ENCODE peak calls at places on chromosomes 7 and 10, in eight cellular contexts. R, Z, B, A, C, X, D and G are unnamed samples.

GRCh38 chr10:77274046-77274795 is 363.4 kb downstream of the KCNMA1 start:
- DNase-seq in R (no peak), X (no peak), C (no peak), Z (no peak), D (no peak), B (no peak), A (no peak), G (no peak)

GRCh38 chr10:74244097-74244685 is 93.2 kb downstream of the ADK start:
- DNase-seq in X (no peak), B (no peak), D (no peak), Z (peak; percentile 71), A (no peak), C (no peak), R (no peak), G (no peak)

GRCh38 chr7:91043181-91043580 is 221.1 kb upstream of the FZD1 start:
- DNase-seq in A (no peak), C (no peak), Z (no peak), R (no peak), B (no peak), X (no peak), D (no peak), G (no peak)

GRCh38 chr7:32150589-32150988 is 80.4 kb upstream of the PDE1C start:
- DNase-seq in Z (no peak), B (no peak), C (no peak), X (no peak), D (no peak), A (no peak), R (no peak), G (no peak)

GRCh38 chr7:40541336-40541735 is 406.5 kb downstream of the SUGCT start:
- DNase-seq in X (no peak), B (no peak), C (no peak), R (no peak), Z (no peak), D (no peak), A (no peak), G (no peak)

GRCh38 chr7:99331002-99331401 is 5.3 kb downstream of the ARPC1A start:
- DNase-seq in C (no peak), D (no peak), X (no peak), R (no peak), Z (no peak), B (no peak), A (peak; percentile 41), G (no peak)

GRCh38 chr7:31651800-31652326 is 35.2 kb upstream of the PPP1R17 start:
- DNase-seq in R (no peak), A (no peak), B (no peak), C (no peak), X (no peak), Z (no peak), D (no peak), G (no peak)

GRCh38 chr10:119268871-119269506 is 61.6 kb downstream of the GRK5 start:
- DNase-seq in A (no peak), Z (no peak), X (no peak), B (no peak), C (no peak), R (no peak), D (no peak), G (no peak)

GRCh38 chr10:72087392-72087968 is 871 bp downstream of the SPOCK2 start:
- DNase-seq in R (no peak), Z (no peak), D (no peak), C (no peak), B (no peak), A (peak; percentile 51), X (peak; percentile 39), G (no peak)

GRCh38 chr7:150715293-150715692 is 1.1 kb upstream of the GIMAP1 start:
- DNase-seq in X (no peak), C (no peak), B (no peak), Z (no peak), R (no peak), D (no peak), A (no peak), G (no peak)

GRCh38 chr7:157389951-157390730 is 53.3 kb downstream of the DNAJB6 start:
- DNase-seq in A (peak; percentile 55), D (no peak), B (no peak), Z (no peak), X (no peak), C (no peak), R (no peak), G (peak; percentile 55)

GRCh38 chr10:97538401-97538800 is 34.2 kb upstream of the ANKRD2 start:
- DNase-seq in B (no peak), R (no peak), X (no peak), D (no peak), A (no peak), Z (no peak), C (no peak), G (no peak)

GRCh38 chr7:6272481-6273323 is at the start of gene CYTH3:
- DNase-seq in A (peak; percentile 82), D (peak; percentile 71), C (peak; percentile 81), B (peak; percentile 93), R (peak; percentile 73), Z (peak; percentile 83), X (peak; percentile 87), G (peak; percentile 91)

GRCh38 chr10:43689618-43689954 is 40.9 kb upstream of the ZNF32 start:
- DNase-seq in X (peak; percentile 61), A (peak; percentile 73), C (peak; percentile 60), R (peak; percentile 35), Z (peak; percentile 15), B (peak; percentile 78), D (peak; percentile 73), G (no peak)

GRCh38 chr7:112782498-112782897 is 7.7 kb downstream of the TMEM168 start:
- DNase-seq in B (no peak), D (no peak), C (no peak), R (no peak), X (no peak), Z (no peak), A (no peak), G (no peak)

GRCh38 chr10:15720635-15721310 is 1.1 kb upstream of the ITGA8 start:
- DNase-seq in B (no peak), D (no peak), C (no peak), R (peak; percentile 35), X (no peak), A (no peak), Z (no peak), G (no peak)

GRCh38 chr10:15718495-15719061 is 1.1 kb downstream of the ITGA8 start:
- DNase-seq in X (no peak), Z (no peak), R (no peak), C (no peak), B (peak; percentile 28), A (no peak), D (no peak), G (no peak)

GRCh38 chr10:15719899-15720634 is at the start of gene ITGA8:
- DNase-seq in B (peak; percentile 61), R (peak; percentile 53), D (no peak), A (peak; percentile 63), C (no peak), X (peak; percentile 47), Z (peak; percentile 40), G (peak; percentile 70)

GRCh38 chr10:15715619-15716227 is 4.0 kb downstream of the ITGA8 start:
- DNase-seq in Z (peak; percentile 35), X (no peak), D (no peak), R (peak; percentile 39), A (no peak), C (no peak), B (no peak), G (no peak)

GRCh38 chr10:15719062-15719898 is 442 bp downstream of the ITGA8 start:
- DNase-seq in R (peak; percentile 34), D (no peak), X (peak; percentile 27), Z (peak; percentile 5), C (no peak), B (peak; percentile 28), A (peak; percentile 56), G (peak; percentile 69)
- TF ChIP-seq CTCF in R (no peak), D (no peak), X (no peak), Z (no peak), C (no peak), B (no peak), A (no peak), G (no peak)

GRCh38 chr10:124125305-124126116 is 32.1 kb upstream of the CHST15 start:
- DNase-seq in X (no peak), D (no peak), A (no peak), B (no peak), Z (peak; percentile 12), R (no peak), C (no peak), G (no peak)
- TF ChIP-seq CTCF in X (peak; percentile 10), D (no peak), A (peak; percentile 11), B (no peak), Z (peak; percentile 44), R (peak; percentile 50), C (peak; percentile 24), G (peak; percentile 68)

GRCh38 chr10:52777414-52777813 is 4.8 kb upstream of the MBL2 start:
- DNase-seq in Z (no peak), D (no peak), B (no peak), A (no peak), C (no peak), R (no peak), X (no peak), G (no peak)

GRCh38 chr10:52779541-52780390 is 7.2 kb upstream of the MBL2 start:
- DNase-seq in Z (peak; percentile 70), B (peak; percentile 75), D (peak; percentile 35), A (peak; percentile 83), X (peak; percentile 54), R (peak; percentile 49), C (peak; percentile 42), G (peak; percentile 86)

GRCh38 chr10:52780391-52781155 is 8.0 kb upstream of the MBL2 start:
- DNase-seq in A (no peak), C (no peak), Z (no peak), D (no peak), B (no peak), X (no peak), R (no peak), G (no peak)

GRCh38 chr10:52776471-52776903 is 3.9 kb upstream of the MBL2 start:
- DNase-seq in C (no peak), X (no peak), D (no peak), A (no peak), R (no peak), Z (no peak), B (no peak), G (no peak)

GRCh38 chr10:52778511-52779392 is 6.2 kb upstream of the MBL2 start:
- DNase-seq in X (no peak), R (peak; percentile 12), A (no peak), D (no peak), B (no peak), C (no peak), Z (peak; percentile 54), G (no peak)
- TF ChIP-seq CTCF in X (no peak), R (peak; percentile 47), A (no peak), D (no peak), B (no peak), C (no peak), Z (peak; percentile 68), G (peak; percentile 48)

DNA sequence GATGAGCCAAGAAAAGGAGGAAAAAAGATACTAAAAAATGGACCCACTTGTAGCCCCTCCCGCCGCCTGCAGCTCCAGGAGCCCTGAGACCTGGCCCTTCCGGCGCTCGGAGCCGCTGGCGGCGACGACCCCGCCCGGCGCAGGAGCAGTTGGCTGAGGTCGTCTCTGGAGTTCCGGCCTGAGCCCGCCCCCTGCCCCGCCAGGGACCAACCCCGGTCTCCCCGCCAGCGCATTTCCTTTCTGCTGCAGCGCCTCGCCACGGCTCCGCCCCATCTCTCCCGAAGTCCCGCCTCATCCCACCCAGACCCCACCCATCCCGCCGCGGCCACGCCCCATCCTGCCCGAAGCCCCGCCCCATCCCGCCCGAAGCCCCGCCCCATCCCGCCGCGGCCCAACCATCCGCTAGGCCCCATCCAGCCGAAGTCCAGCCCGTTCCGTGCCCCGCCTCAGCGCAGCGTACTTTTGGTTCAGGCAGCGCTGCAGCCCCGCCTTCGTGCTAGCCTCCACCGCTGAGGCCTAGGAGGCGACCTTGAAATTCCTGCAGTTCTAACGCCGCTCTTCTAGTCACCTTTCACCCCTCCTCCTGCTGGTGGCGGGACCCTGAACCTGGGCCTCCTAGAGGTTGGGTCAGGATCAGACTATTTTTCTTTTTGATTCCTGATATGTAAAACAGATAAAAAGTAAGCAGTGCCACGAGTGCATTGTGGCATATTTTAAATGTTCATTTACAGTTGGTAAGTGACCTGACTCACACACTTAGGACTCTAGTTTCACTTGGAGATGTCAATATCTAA is at the start of gene STN1:
- DNase-seq in X (peak; percentile 98), C (peak; percentile 97), B (peak; percentile 98), A (peak; percentile 98), R (peak; percentile 95), D (peak; percentile 98), Z (peak; percentile 96), G (peak; percentile 96)
- TF ChIP-seq CTCF in X (peak; percentile 33), C (no peak), B (no peak), A (no peak), R (no peak), D (no peak), Z (no peak), G (peak; percentile 60)